ENCODE peak calls at places on chromosomes 3 and 15, in seven cellular contexts. L is neuronal stem cell, G is IMR-90, Y is mesendoderm, R is H9, W is H1, P is trophoblast cell. C is an unnamed sample. For H3K4me1, the result is how much of the 10 kb centered on the place peaks cover.

GRCh38 chr3:4687167-4687566 is 194.0 kb downstream of the ITPR1 start:
- DNase-seq in G (no peak), Y (peak), R (no peak), P (peak), L (no peak), W (no peak), C (peak)

GRCh38 chr15:34223904-34224596 is 766 bp upstream of the EMC4 start:
- DNase-seq in Y (no peak), P (no peak), L (no peak), W (no peak), G (peak), R (no peak), C (no peak)

GRCh38 chr3:15924914-15925313 is 127.1 kb upstream of the ANKRD28 start:
- DNase-seq in L (no peak), W (no peak), Y (no peak), G (no peak), P (no peak), R (no peak), C (no peak)

GRCh38 chr3:112773-113172 is 83.8 kb upstream of the CHL1 start:
- DNase-seq in Y (no peak), L (no peak), G (no peak), W (no peak), P (no peak), R (no peak), C (no peak)

GRCh38 chr3:70856414-70857162 is 544.1 kb upstream of the MDFIC2 start:
- DNase-seq in L (no peak), Y (no peak), P (peak), G (peak), R (no peak), W (no peak), C (peak)

GRCh38 chr15:52392008-52392687 is 96.5 kb upstream of the MYO5C start:
- DNase-seq in W (no peak), Y (peak), P (peak), R (peak), L (no peak), G (peak), C (peak)

GRCh38 chr3:58167431-58168351 is 43.1 kb downstream of the DNASE1L3 start:
- DNase-seq in P (peak), Y (peak), W (peak), R (peak), L (no peak), G (peak), C (peak)

GRCh38 chr3:43338295-43338694 is 52.0 kb downstream of the SNRK start:
- DNase-seq in P (no peak), G (peak), Y (peak), R (no peak), W (no peak), L (no peak), C (peak)

GRCh38 chr3:42683875-42684593 is 1.3 kb upstream of the KLHL40 start:
- DNase-seq in G (peak), Y (peak), P (peak), R (no peak), L (no peak), W (no peak), C (peak)

GRCh38 chr15:62306851-62307504 is 141.9 kb upstream of the C2CD4B start:
- DNase-seq in Y (peak), L (peak), W (no peak), P (peak), G (peak), R (peak), C (peak)

GRCh38 chr15:91263632-91264477 is 163.8 kb downstream of the SV2B start:
- DNase-seq in R (no peak), P (no peak), G (peak), Y (peak), W (no peak), L (no peak), C (no peak)

GRCh38 chr3:127707777-127708438 is 35.2 kb downstream of the ABTB1 start:
- DNase-seq in R (peak), W (no peak), P (no peak), G (no peak), L (no peak), Y (no peak), C (no peak)

GRCh38 chr15:90337256-90337655 is 14.8 kb upstream of the ZNF774 start:
- DNase-seq in Y (no peak), R (no peak), G (no peak), W (no peak), P (peak), L (no peak), C (no peak)

GRCh38 chr3:52495096-52495495 is at the start of gene STAB1:
- DNase-seq in W (no peak), Y (no peak), L (no peak), G (no peak), P (no peak), R (no peak), C (no peak)

GRCh38 chr3:127062926-127063325 is 80.0 kb downstream of the PLXNA1 start:
- DNase-seq in G (no peak), P (no peak), R (no peak), Y (no peak), L (no peak), W (no peak), C (no peak)

DNA sequence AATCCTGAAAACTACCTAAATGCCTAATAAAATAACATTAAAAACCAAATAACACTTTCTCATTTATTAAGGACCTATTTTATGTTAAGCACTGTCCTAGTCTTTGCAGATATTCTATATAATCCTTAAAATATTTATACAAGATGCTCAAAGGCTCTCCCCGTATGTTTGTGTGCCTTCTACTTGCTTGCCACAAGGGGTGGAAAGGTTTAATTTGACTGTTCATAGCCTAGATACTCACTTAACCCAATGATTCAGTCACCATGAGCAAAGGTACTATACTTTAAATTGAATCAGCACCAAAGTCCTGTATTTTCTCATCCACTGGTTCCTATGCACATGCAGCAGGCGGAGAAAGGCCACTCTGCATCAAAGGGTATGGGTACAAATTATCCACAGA is 32.0 kb downstream of the LSAMP start:
- DNase-seq in G (no peak), P (no peak), W (no peak), Y (peak), L (no peak), R (no peak), C (no peak)
- H3K18ac ChIP-seq in G (no peak), P (no peak), W (no peak), Y (no peak), L (no peak), R (no peak), C (no peak)

DNA sequence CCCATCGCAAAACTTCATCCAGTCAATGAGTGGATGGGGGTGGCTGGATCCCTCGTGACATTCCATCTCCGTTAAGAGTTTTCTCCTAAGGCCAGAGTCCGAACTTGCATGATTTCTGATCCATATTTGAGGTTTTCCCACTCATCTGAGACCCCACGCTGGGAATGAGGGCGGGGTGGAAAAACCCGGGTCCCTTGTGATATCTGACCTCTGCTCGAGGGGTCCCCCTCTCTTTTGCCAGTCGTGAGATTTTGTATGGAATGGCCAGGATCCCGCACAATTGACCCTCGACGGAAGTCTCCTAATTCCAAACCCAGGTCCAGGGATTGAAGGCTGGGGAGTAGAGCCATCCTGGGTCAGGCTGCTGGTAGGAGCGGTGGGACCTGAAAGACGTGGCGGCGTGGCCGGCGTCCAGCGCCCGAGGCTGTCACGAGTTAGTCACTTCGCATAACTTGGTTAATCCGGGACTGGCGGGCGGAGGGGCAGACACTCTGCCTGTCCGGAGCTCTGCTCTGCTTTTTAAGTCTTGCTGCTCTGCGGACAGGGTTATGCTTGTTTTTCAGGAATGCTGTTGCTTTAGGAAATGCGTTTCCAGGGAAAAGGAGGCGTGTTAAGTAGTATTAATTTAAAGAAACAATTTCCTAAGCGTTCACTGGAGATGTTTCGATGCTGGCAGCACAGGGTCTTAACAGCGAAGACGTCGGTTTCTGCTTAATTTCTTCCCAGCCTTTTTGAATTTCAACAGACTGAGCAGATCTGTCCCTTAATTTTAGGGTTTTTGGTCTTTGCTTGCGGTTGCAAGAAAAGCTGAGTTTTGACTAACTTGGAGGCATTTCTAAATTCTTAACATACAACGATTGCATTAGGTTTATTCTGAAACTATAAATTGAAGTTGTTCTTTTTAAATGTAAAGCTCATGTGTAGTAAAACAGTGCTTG is 69.7 kb upstream of the LRRFIP2 start:
- DNase-seq in W (peak), P (peak), L (peak), Y (peak), G (peak), R (peak), C (peak)
- H3K4me1 ChIP-seq in W (under half), P (under half), L (under half), Y (under half), G (under half), R (under half), C (under half)

GRCh38 chr15:59501531-59502113 is 63.6 kb downstream of the FAM81A start:
- DNase-seq in R (peak), Y (peak), W (peak), G (peak), L (peak), P (peak), C (peak)
- H3K18ac ChIP-seq in R (no peak), Y (no peak), W (no peak), G (no peak), L (no peak), P (no peak), C (no peak)

DNA sequence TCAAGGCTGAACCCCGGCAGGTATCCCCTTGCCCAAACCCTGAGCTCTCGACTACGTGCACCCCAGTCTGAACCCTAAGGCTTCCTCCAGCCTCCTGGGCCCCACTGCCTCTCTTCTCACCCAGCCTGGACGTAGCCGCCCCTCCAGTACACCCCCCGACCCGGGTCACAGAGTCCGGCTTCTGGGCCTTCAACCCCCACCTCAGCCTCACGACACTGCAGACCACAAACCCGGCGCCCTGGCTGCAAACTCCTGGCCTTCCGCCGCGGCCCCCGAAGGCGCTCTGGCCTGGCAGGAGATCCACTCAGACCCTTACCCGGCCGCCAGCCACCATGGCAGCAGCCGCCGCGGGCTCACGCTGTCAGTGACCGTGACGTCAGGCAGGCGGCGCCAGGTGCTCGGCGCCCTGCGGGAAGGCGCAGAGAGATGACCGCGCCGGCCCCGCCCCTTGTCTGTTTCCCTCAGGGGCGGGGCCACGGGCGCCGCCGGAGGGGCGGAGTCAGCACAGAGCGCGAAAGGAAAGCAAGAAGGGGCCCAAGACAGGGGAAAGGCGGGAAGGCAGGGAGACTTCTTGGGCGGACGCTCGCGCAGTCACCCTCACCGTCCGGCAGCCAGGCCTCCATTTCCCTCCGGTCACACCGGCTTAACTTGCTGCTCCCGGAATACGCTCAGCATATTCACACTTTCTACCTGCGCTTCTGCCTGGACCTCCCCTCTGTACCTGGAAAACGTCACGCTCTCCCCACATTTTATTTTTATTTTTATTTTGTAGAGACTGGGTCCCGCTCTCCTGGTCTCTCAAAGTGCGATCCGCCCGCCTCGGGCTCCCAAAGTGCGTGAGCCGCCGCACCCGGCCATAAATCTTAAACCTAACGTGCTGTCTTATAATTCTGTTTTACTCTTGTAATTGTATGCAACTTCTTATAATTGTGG is at the start of gene RMDN3:
- DNase-seq in P (peak), W (peak), G (peak), R (peak), Y (peak), L (peak), C (peak)
- H3K4me1 ChIP-seq in P (under half), W (under half), G (under half), R (under half), Y (under half), L (under half), C (under half)

GRCh38 chr3:110968076-110968475 is 103.5 kb upstream of the NECTIN3 start:
- DNase-seq in W (no peak), G (no peak), L (no peak), Y (no peak), P (no peak), R (no peak), C (no peak)
- H3K18ac ChIP-seq in W (no peak), G (no peak), L (no peak), Y (no peak), P (no peak), R (no peak), C (no peak)

DNA sequence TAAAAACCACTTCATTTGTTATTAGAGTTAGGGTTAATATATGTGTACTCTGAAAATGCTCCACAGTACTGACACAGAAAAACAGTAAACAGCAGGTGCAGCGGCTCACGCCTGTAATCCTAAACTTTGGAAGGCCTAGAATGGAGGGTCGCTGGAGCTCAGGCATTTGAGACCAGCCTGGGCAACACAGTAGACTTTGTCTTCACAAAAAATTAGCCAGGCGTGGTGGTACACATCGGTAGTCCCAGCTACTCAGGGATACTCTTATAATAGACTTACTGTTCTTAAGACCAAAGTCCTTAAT is 40.3 kb downstream of the UACA start:
- DNase-seq in L (no peak), P (no peak), G (no peak), Y (no peak), R (no peak), W (no peak), C (no peak)
- H3K4me1 ChIP-seq in L (under half), P (under half), G (under half), Y (under half), R (under half), W (under half), C (under half)

GRCh38 chr3:171402281-171402680 is 57.9 kb downstream of the TNIK start:
- DNase-seq in L (no peak), G (no peak), W (no peak), Y (no peak), P (no peak), R (no peak), C (no peak)

GRCh38 chr3:171396048-171396447 is 64.2 kb downstream of the TNIK start:
- DNase-seq in W (no peak), R (no peak), P (no peak), L (no peak), Y (no peak), G (peak), C (peak)

GRCh38 chr3:171393032-171393744 is 67.0 kb downstream of the TNIK start:
- DNase-seq in G (peak), W (no peak), R (peak), Y (peak), P (no peak), L (no peak), C (peak)

GRCh38 chr3:171399842-171400241 is 60.4 kb downstream of the TNIK start:
- DNase-seq in G (no peak), L (no peak), Y (no peak), R (no peak), W (no peak), P (no peak), C (no peak)

GRCh38 chr3:171398343-171398742 is 61.9 kb downstream of the TNIK start:
- DNase-seq in R (no peak), Y (no peak), P (no peak), W (no peak), L (no peak), G (no peak), C (no peak)
- H3K18ac ChIP-seq in R (no peak), Y (no peak), P (no peak), W (no peak), L (no peak), G (no peak), C (no peak)

GRCh38 chr15:78090422-78090821 is 1.9 kb upstream of the SH2D7 start:
- DNase-seq in G (no peak), Y (no peak), R (no peak), P (no peak), W (no peak), L (no peak), C (no peak)
- H3K4me1 ChIP-seq in G (under half), Y (under half), R (under half), P (under half), W (under half), L (under half), C (under half)

GRCh38 chr15:74790080-74790916 is 8.4 kb downstream of the CSK start:
- DNase-seq in R (no peak), Y (no peak), W (no peak), L (no peak), G (peak), P (no peak), C (peak)
- H3K18ac ChIP-seq in R (no peak), Y (no peak), W (no peak), L (no peak), G (no peak), P (no peak), C (peak)

GRCh38 chr15:74789741-74790079 is 7.8 kb downstream of the CSK start:
- DNase-seq in W (no peak), L (no peak), G (no peak), P (no peak), Y (no peak), R (no peak), C (no peak)
- H3K4me1 ChIP-seq in W (under half), L (under half), G (under half), P (under half), Y (under half), R (under half), C (half or more)

C was measured in mesenchymal stem cell.